ENCODE peak calls at places on chromosomes 1 and 21, in six cellular contexts. One of them, this sample, is unnamed.

GRCh38 chr1:244231572-244232315 is 180.7 kb downstream of the ZBTB18 start:
- DNase-seq in omental fat pad: no peak
- DNase-seq in astrocyte of the spinal cord: peak; percentile 20
- DNase-seq in MM.1S: no peak
- DNase-seq in LNCaP clone FGC: no peak
- DNase-seq in fibroblast of pulmonary artery: peak; percentile 33
- DNase-seq in this sample: no peak

GRCh38 chr1:93346472-93346991 is 825 bp downstream of the DR1 start:
- DNase-seq in omental fat pad: no peak
- DNase-seq in fibroblast of pulmonary artery: no peak
- DNase-seq in LNCaP clone FGC: no peak
- DNase-seq in astrocyte of the spinal cord: peak; percentile 22
- DNase-seq in MM.1S: no peak
- DNase-seq in this sample: no peak

GRCh38 chr1:115837762-115838421 is 3.0 kb downstream of the NHLH2 start:
- DNase-seq in omental fat pad: no peak
- DNase-seq in fibroblast of pulmonary artery: no peak
- DNase-seq in astrocyte of the spinal cord: no peak
- DNase-seq in LNCaP clone FGC: no peak
- DNase-seq in MM.1S: no peak
- DNase-seq in this sample: no peak

GRCh38 chr1:7223334-7224080 is 438.3 kb downstream of the CAMTA1 start:
- DNase-seq in fibroblast of pulmonary artery: peak; percentile 6
- DNase-seq in MM.1S: no peak
- DNase-seq in omental fat pad: no peak
- DNase-seq in astrocyte of the spinal cord: peak; percentile 89
- DNase-seq in LNCaP clone FGC: no peak
- DNase-seq in this sample: no peak

GRCh38 chr1:27355683-27356082 is 11.1 kb downstream of the MAP3K6 start:
- DNase-seq in MM.1S: no peak
- DNase-seq in LNCaP clone FGC: no peak
- DNase-seq in omental fat pad: no peak
- DNase-seq in astrocyte of the spinal cord: no peak
- DNase-seq in fibroblast of pulmonary artery: no peak
- DNase-seq in this sample: no peak

GRCh38 chr1:207034998-207035397 is 2.4 kb upstream of the C1orf116 start:
- DNase-seq in fibroblast of pulmonary artery: no peak
- DNase-seq in MM.1S: no peak
- DNase-seq in LNCaP clone FGC: no peak
- DNase-seq in astrocyte of the spinal cord: peak; percentile 60
- DNase-seq in omental fat pad: no peak
- DNase-seq in this sample: no peak

GRCh38 chr1:229892515-229893117 is 174.4 kb upstream of the GALNT2 start:
- DNase-seq in fibroblast of pulmonary artery: no peak
- DNase-seq in LNCaP clone FGC: peak; percentile 80
- DNase-seq in astrocyte of the spinal cord: no peak
- DNase-seq in omental fat pad: no peak
- DNase-seq in MM.1S: no peak
- DNase-seq in this sample: no peak

GRCh38 chr1:160748182-160748876 is 9.3 kb downstream of the SLAMF7 start:
- DNase-seq in omental fat pad: no peak
- DNase-seq in astrocyte of the spinal cord: peak; percentile 4
- DNase-seq in MM.1S: no peak
- DNase-seq in LNCaP clone FGC: no peak
- DNase-seq in fibroblast of pulmonary artery: peak; percentile 9
- DNase-seq in this sample: no peak

GRCh38 chr21:29075706-29076447 is 2.4 kb upstream of the CCT8 start:
- DNase-seq in astrocyte of the spinal cord: no peak
- DNase-seq in MM.1S: no peak
- DNase-seq in fibroblast of pulmonary artery: no peak
- DNase-seq in omental fat pad: no peak
- DNase-seq in LNCaP clone FGC: no peak
- DNase-seq in this sample: no peak

GRCh38 chr1:239858058-239858457 is 233.6 kb upstream of the FMN2 start:
- DNase-seq in omental fat pad: no peak
- DNase-seq in LNCaP clone FGC: no peak
- DNase-seq in astrocyte of the spinal cord: peak; percentile 60
- DNase-seq in MM.1S: no peak
- DNase-seq in fibroblast of pulmonary artery: peak; percentile 1
- DNase-seq in this sample: no peak

GRCh38 chr1:155006601-155007101 is 4.0 kb downstream of the ZBTB7B start:
- DNase-seq in omental fat pad: no peak
- DNase-seq in astrocyte of the spinal cord: no peak
- DNase-seq in fibroblast of pulmonary artery: peak; percentile 40
- DNase-seq in MM.1S: no peak
- DNase-seq in LNCaP clone FGC: no peak
- DNase-seq in this sample: no peak

GRCh38 chr1:65872258-65872657 is 79.6 kb downstream of the PDE4B start:
- DNase-seq in fibroblast of pulmonary artery: no peak
- DNase-seq in astrocyte of the spinal cord: no peak
- DNase-seq in LNCaP clone FGC: no peak
- DNase-seq in omental fat pad: no peak
- DNase-seq in MM.1S: no peak
- DNase-seq in this sample: no peak

GRCh38 chr1:205344010-205344808 is 12.5 kb downstream of the KLHDC8A start:
- DNase-seq in fibroblast of pulmonary artery: no peak
- DNase-seq in MM.1S: no peak
- DNase-seq in LNCaP clone FGC: no peak
- DNase-seq in astrocyte of the spinal cord: no peak
- DNase-seq in omental fat pad: no peak
- DNase-seq in this sample: peak; percentile 49

GRCh38 chr1:235920596-235921375 is 54.1 kb upstream of the LYST start:
- DNase-seq in astrocyte of the spinal cord: no peak
- DNase-seq in LNCaP clone FGC: no peak
- DNase-seq in MM.1S: no peak
- DNase-seq in omental fat pad: no peak
- DNase-seq in fibroblast of pulmonary artery: no peak
- DNase-seq in this sample: no peak

GRCh38 chr1:244841274-244841927 is 5.9 kb downstream of the COX20 start:
- DNase-seq in astrocyte of the spinal cord: no peak
- DNase-seq in fibroblast of pulmonary artery: no peak
- DNase-seq in LNCaP clone FGC: no peak
- DNase-seq in omental fat pad: no peak
- DNase-seq in MM.1S: no peak
- DNase-seq in this sample: no peak

GRCh38 chr21:34886554-34887385 is 162.3 kb downstream of the RUNX1 start:
- DNase-seq in fibroblast of pulmonary artery: peak; percentile 42
- DNase-seq in omental fat pad: no peak
- DNase-seq in LNCaP clone FGC: no peak
- DNase-seq in MM.1S: peak; percentile 35
- DNase-seq in astrocyte of the spinal cord: peak; percentile 39
- DNase-seq in this sample: peak; percentile 40

GRCh38 chr1:156444407-156445001 is 56.1 kb downstream of the MEF2D start:
- DNase-seq in MM.1S: peak; percentile 48
- DNase-seq in astrocyte of the spinal cord: no peak
- DNase-seq in fibroblast of pulmonary artery: peak; percentile 35
- DNase-seq in LNCaP clone FGC: no peak
- DNase-seq in omental fat pad: no peak
- DNase-seq in this sample: no peak

GRCh38 chr1:191993549-191993948 is 164.7 kb upstream of the RGS18 start:
- DNase-seq in omental fat pad: no peak
- DNase-seq in fibroblast of pulmonary artery: peak; percentile 72
- DNase-seq in astrocyte of the spinal cord: peak; percentile 30
- DNase-seq in LNCaP clone FGC: peak; percentile 18
- DNase-seq in MM.1S: peak; percentile 41
- DNase-seq in this sample: no peak

GRCh38 chr21:28832013-28832714 is 160.5 kb downstream of the LTN1 start:
- DNase-seq in MM.1S: peak; percentile 30
- DNase-seq in omental fat pad: no peak
- DNase-seq in astrocyte of the spinal cord: peak; percentile 16
- DNase-seq in fibroblast of pulmonary artery: peak; percentile 22
- DNase-seq in LNCaP clone FGC: no peak
- DNase-seq in this sample: no peak

GRCh38 chr1:4661595-4661917 is 7.1 kb downstream of the AJAP1 start:
- DNase-seq in MM.1S: no peak
- DNase-seq in omental fat pad: no peak
- DNase-seq in fibroblast of pulmonary artery: no peak
- DNase-seq in LNCaP clone FGC: no peak
- DNase-seq in astrocyte of the spinal cord: no peak
- DNase-seq in this sample: no peak

GRCh38 chr1:160169553-160170399 is 18.4 kb downstream of the ATP1A4 start:
- DNase-seq in fibroblast of pulmonary artery: no peak
- DNase-seq in omental fat pad: no peak
- DNase-seq in LNCaP clone FGC: no peak
- DNase-seq in MM.1S: no peak
- DNase-seq in astrocyte of the spinal cord: peak; percentile 83
- DNase-seq in this sample: no peak

GRCh38 chr1:210358511-210359148 is 29.9 kb downstream of the HHAT start:
- DNase-seq in fibroblast of pulmonary artery: no peak
- DNase-seq in MM.1S: no peak
- DNase-seq in LNCaP clone FGC: no peak
- DNase-seq in omental fat pad: no peak
- DNase-seq in astrocyte of the spinal cord: no peak
- DNase-seq in this sample: no peak

GRCh38 chr1:210361665-210362064 is 33.0 kb downstream of the HHAT start:
- DNase-seq in LNCaP clone FGC: no peak
- DNase-seq in MM.1S: no peak
- DNase-seq in astrocyte of the spinal cord: no peak
- DNase-seq in fibroblast of pulmonary artery: no peak
- DNase-seq in omental fat pad: no peak
- DNase-seq in this sample: no peak

GRCh38 chr1:210362526-210362925 is 33.8 kb downstream of the HHAT start:
- DNase-seq in fibroblast of pulmonary artery: peak; percentile 37
- DNase-seq in LNCaP clone FGC: no peak
- DNase-seq in MM.1S: no peak
- DNase-seq in omental fat pad: no peak
- DNase-seq in astrocyte of the spinal cord: peak; percentile 48
- DNase-seq in this sample: no peak

GRCh38 chr1:210360852-210361477 is 32.3 kb downstream of the HHAT start:
- DNase-seq in fibroblast of pulmonary artery: peak; percentile 71
- DNase-seq in MM.1S: peak; percentile 80
- DNase-seq in astrocyte of the spinal cord: peak; percentile 82
- DNase-seq in omental fat pad: no peak
- DNase-seq in LNCaP clone FGC: no peak
- DNase-seq in this sample: no peak

GRCh38 chr1:210359255-210359654 is 30.6 kb downstream of the HHAT start:
- DNase-seq in MM.1S: no peak
- DNase-seq in astrocyte of the spinal cord: no peak
- DNase-seq in LNCaP clone FGC: no peak
- DNase-seq in fibroblast of pulmonary artery: no peak
- DNase-seq in omental fat pad: no peak
- DNase-seq in this sample: no peak
- TF ChIP-seq CTCF in MM.1S: no peak
- TF ChIP-seq CTCF in astrocyte of the spinal cord: no peak
- TF ChIP-seq CTCF in LNCaP clone FGC: no peak
- TF ChIP-seq CTCF in fibroblast of pulmonary artery: no peak
- TF ChIP-seq CTCF in omental fat pad: no peak
- TF ChIP-seq CTCF in this sample: no peak

GRCh38 chr1:179448429-179449149 is 82.8 kb downstream of the AXDND1 start:
- DNase-seq in astrocyte of the spinal cord: no peak
- DNase-seq in fibroblast of pulmonary artery: no peak
- DNase-seq in LNCaP clone FGC: no peak
- DNase-seq in omental fat pad: no peak
- DNase-seq in MM.1S: no peak
- DNase-seq in this sample: no peak

GRCh38 chr1:179445593-179445992 is 79.8 kb downstream of the AXDND1 start:
- DNase-seq in astrocyte of the spinal cord: no peak
- DNase-seq in LNCaP clone FGC: no peak
- DNase-seq in fibroblast of pulmonary artery: no peak
- DNase-seq in omental fat pad: no peak
- DNase-seq in MM.1S: no peak
- DNase-seq in this sample: no peak

DNA sequence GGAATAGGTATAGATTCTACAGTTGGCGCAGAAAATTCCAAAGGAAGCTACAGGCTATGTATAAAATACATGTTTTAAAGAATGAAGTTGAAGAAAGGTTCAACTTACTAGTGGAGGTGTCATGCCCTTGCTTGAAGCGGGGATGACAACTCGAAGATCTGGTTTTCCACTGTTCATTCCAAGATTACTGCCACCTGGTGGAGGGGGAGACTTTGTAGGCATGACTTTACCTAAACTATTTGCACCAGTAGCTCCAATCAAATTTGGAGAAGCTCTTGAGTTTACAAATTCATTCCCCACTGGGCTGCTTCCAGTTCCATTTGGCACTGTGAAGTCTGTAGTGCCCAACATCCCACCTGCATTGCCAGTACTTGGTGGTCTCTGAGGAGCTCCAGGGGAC is 81.7 kb downstream of the AXDND1 start:
- DNase-seq in LNCaP clone FGC: peak; percentile 17
- DNase-seq in astrocyte of the spinal cord: no peak
- DNase-seq in MM.1S: peak; percentile 18
- DNase-seq in fibroblast of pulmonary artery: peak; percentile 8
- DNase-seq in omental fat pad: no peak
- DNase-seq in this sample: no peak
- TF ChIP-seq CTCF in LNCaP clone FGC: peak; percentile 46
- TF ChIP-seq CTCF in astrocyte of the spinal cord: no peak
- TF ChIP-seq CTCF in MM.1S: peak; percentile 43
- TF ChIP-seq CTCF in fibroblast of pulmonary artery: peak; percentile 29
- TF ChIP-seq CTCF in omental fat pad: no peak
- TF ChIP-seq CTCF in this sample: no peak

DNA sequence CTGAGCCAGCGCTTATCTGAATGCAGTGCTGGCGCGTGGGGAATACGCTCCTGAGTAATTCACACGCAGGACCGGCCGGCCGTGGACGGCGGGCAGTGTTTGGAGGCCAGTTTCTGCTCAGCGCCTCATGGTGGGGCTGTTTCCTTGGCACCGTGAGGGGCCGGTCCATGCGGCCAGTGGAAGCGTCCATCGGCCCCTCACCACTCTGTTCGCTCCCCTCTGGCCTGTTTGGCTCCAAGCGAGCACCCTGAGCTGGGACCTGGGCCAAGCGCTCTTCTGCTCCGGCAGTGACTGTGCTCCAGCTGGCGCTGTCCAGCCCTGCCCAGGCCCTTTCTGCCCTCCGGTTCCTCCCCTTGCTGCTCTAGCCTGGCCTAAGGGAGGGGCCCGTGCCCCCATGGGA is 16.3 kb upstream of the PLCH2 start:
- DNase-seq in MM.1S: no peak
- DNase-seq in astrocyte of the spinal cord: peak; percentile 30
- DNase-seq in LNCaP clone FGC: peak; percentile 39
- DNase-seq in fibroblast of pulmonary artery: peak; percentile 53
- DNase-seq in omental fat pad: no peak
- DNase-seq in this sample: no peak
- TF ChIP-seq CTCF in MM.1S: no peak
- TF ChIP-seq CTCF in astrocyte of the spinal cord: peak; percentile 34
- TF ChIP-seq CTCF in LNCaP clone FGC: peak; percentile 6
- TF ChIP-seq CTCF in fibroblast of pulmonary artery: peak; percentile 28
- TF ChIP-seq CTCF in omental fat pad: no peak
- TF ChIP-seq CTCF in this sample: no peak

GRCh38 chr1:172288611-172289010 is 131.9 kb upstream of the C1orf105 start:
- DNase-seq in omental fat pad: no peak
- DNase-seq in astrocyte of the spinal cord: no peak
- DNase-seq in LNCaP clone FGC: no peak
- DNase-seq in fibroblast of pulmonary artery: no peak
- DNase-seq in MM.1S: no peak
- DNase-seq in this sample: no peak

GRCh38 chr1:172289448-172289847 is 131.0 kb upstream of the C1orf105 start:
- DNase-seq in fibroblast of pulmonary artery: no peak
- DNase-seq in astrocyte of the spinal cord: no peak
- DNase-seq in omental fat pad: no peak
- DNase-seq in MM.1S: no peak
- DNase-seq in LNCaP clone FGC: no peak
- DNase-seq in this sample: no peak

GRCh38 chr1:172287207-172287606 is 133.3 kb upstream of the C1orf105 start:
- DNase-seq in MM.1S: no peak
- DNase-seq in astrocyte of the spinal cord: peak; percentile 71
- DNase-seq in fibroblast of pulmonary artery: peak; percentile 76
- DNase-seq in LNCaP clone FGC: no peak
- DNase-seq in omental fat pad: peak; percentile 65
- DNase-seq in this sample: no peak

GRCh38 chr1:172283766-172284165 is 136.7 kb upstream of the C1orf105 start:
- DNase-seq in astrocyte of the spinal cord: no peak
- DNase-seq in MM.1S: no peak
- DNase-seq in omental fat pad: no peak
- DNase-seq in fibroblast of pulmonary artery: no peak
- DNase-seq in LNCaP clone FGC: no peak
- DNase-seq in this sample: no peak

GRCh38 chr1:172286629-172287076 is 133.8 kb upstream of the C1orf105 start:
- DNase-seq in LNCaP clone FGC: no peak
- DNase-seq in MM.1S: no peak
- DNase-seq in astrocyte of the spinal cord: peak; percentile 92
- DNase-seq in omental fat pad: no peak
- DNase-seq in fibroblast of pulmonary artery: peak; percentile 83
- DNase-seq in this sample: no peak
- TF ChIP-seq CTCF in LNCaP clone FGC: no peak
- TF ChIP-seq CTCF in MM.1S: no peak
- TF ChIP-seq CTCF in astrocyte of the spinal cord: no peak
- TF ChIP-seq CTCF in omental fat pad: no peak
- TF ChIP-seq CTCF in fibroblast of pulmonary artery: no peak
- TF ChIP-seq CTCF in this sample: no peak